ENCODE peak calls at places on chromosomes 7 and 10, in eight cellular contexts. One of them, this sample, is unnamed. For H3K4me1, the result is how much of the 10 kb centered on the place peaks cover.

GRCh38 chr10:126321455-126321854 is 66.8 kb downstream of the ADAM12 start:
- DNase-seq in A549: no peak
- DNase-seq in transverse colon: no peak
- DNase-seq in sigmoid colon: no peak
- DNase-seq in K562: no peak
- DNase-seq in H1: no peak
- DNase-seq in tibial nerve: no peak
- DNase-seq in upper lobe of left lung: no peak
- DNase-seq in this sample: peak

GRCh38 chr10:21207852-21208646 is 310.9 kb upstream of the NEBL start:
- DNase-seq in A549: no peak
- DNase-seq in transverse colon: no peak
- DNase-seq in sigmoid colon: no peak
- DNase-seq in K562: no peak
- DNase-seq in H1: no peak
- DNase-seq in tibial nerve: no peak
- DNase-seq in upper lobe of left lung: no peak
- DNase-seq in this sample: no peak

GRCh38 chr7:101155303-101155702 is 1.0 kb downstream of the AP1S1 start:
- DNase-seq in A549: no peak
- DNase-seq in transverse colon: no peak
- DNase-seq in sigmoid colon: no peak
- DNase-seq in K562: no peak
- DNase-seq in H1: no peak
- DNase-seq in tibial nerve: no peak
- DNase-seq in upper lobe of left lung: no peak
- DNase-seq in this sample: no peak

GRCh38 chr10:32348297-32349198 is 1.6 kb upstream of the EPC1 start:
- DNase-seq in A549: no peak
- DNase-seq in transverse colon: no peak
- DNase-seq in sigmoid colon: no peak
- DNase-seq in K562: peak
- DNase-seq in H1: no peak
- DNase-seq in tibial nerve: no peak
- DNase-seq in upper lobe of left lung: no peak
- DNase-seq in this sample: no peak

GRCh38 chr10:7084255-7085005 is 326.4 kb downstream of the SFMBT2 start:
- DNase-seq in A549: no peak
- DNase-seq in transverse colon: no peak
- DNase-seq in sigmoid colon: no peak
- DNase-seq in K562: no peak
- DNase-seq in H1: no peak
- DNase-seq in tibial nerve: no peak
- DNase-seq in upper lobe of left lung: no peak
- DNase-seq in this sample: no peak

GRCh38 chr7:13312327-13312726 is 624.9 kb downstream of the ARL4A start:
- DNase-seq in A549: peak
- DNase-seq in transverse colon: no peak
- DNase-seq in sigmoid colon: no peak
- DNase-seq in K562: no peak
- DNase-seq in H1: peak
- DNase-seq in tibial nerve: no peak
- DNase-seq in upper lobe of left lung: no peak
- DNase-seq in this sample: no peak

GRCh38 chr10:33719005-33719703 is 384.7 kb upstream of the NRP1 start:
- DNase-seq in A549: no peak
- DNase-seq in transverse colon: no peak
- DNase-seq in sigmoid colon: no peak
- DNase-seq in K562: no peak
- DNase-seq in H1: no peak
- DNase-seq in tibial nerve: no peak
- DNase-seq in upper lobe of left lung: no peak
- DNase-seq in this sample: peak

GRCh38 chr7:72337822-72338167 is 74.3 kb downstream of the CALN1 start:
- DNase-seq in A549: no peak
- DNase-seq in transverse colon: no peak
- DNase-seq in sigmoid colon: no peak
- DNase-seq in K562: no peak
- DNase-seq in H1: no peak
- DNase-seq in tibial nerve: no peak
- DNase-seq in upper lobe of left lung: no peak
- DNase-seq in this sample: peak

GRCh38 chr10:18157909-18158308 is 17.7 kb downstream of the CACNB2 start:
- DNase-seq in A549: no peak
- DNase-seq in transverse colon: no peak
- DNase-seq in sigmoid colon: no peak
- DNase-seq in K562: no peak
- DNase-seq in H1: no peak
- DNase-seq in tibial nerve: no peak
- DNase-seq in upper lobe of left lung: no peak
- DNase-seq in this sample: no peak

GRCh38 chr10:104452977-104453376 is 99.3 kb downstream of the CFAP58 start:
- DNase-seq in A549: no peak
- DNase-seq in transverse colon: no peak
- DNase-seq in sigmoid colon: no peak
- DNase-seq in K562: no peak
- DNase-seq in H1: no peak
- DNase-seq in tibial nerve: no peak
- DNase-seq in upper lobe of left lung: no peak
- DNase-seq in this sample: no peak

GRCh38 chr10:24115403-24115802 is 93.5 kb upstream of the KIAA1217 start:
- DNase-seq in A549: no peak
- DNase-seq in transverse colon: no peak
- DNase-seq in sigmoid colon: no peak
- DNase-seq in K562: no peak
- DNase-seq in H1: no peak
- DNase-seq in tibial nerve: no peak
- DNase-seq in upper lobe of left lung: no peak
- DNase-seq in this sample: peak
- TF ChIP-seq EP300 in A549: no peak
- TF ChIP-seq EP300 in transverse colon: no peak
- TF ChIP-seq EP300 in sigmoid colon: no peak
- TF ChIP-seq EP300 in K562: no peak
- TF ChIP-seq EP300 in H1: no peak
- TF ChIP-seq EP300 in tibial nerve: no peak
- TF ChIP-seq EP300 in upper lobe of left lung: no peak
- TF ChIP-seq EP300 in this sample: no peak

GRCh38 chr10:26840938-26841732 is 19.6 kb downstream of the ABI1 start:
- DNase-seq in A549: no peak
- DNase-seq in transverse colon: no peak
- DNase-seq in sigmoid colon: no peak
- DNase-seq in K562: no peak
- DNase-seq in H1: no peak
- DNase-seq in tibial nerve: no peak
- DNase-seq in upper lobe of left lung: no peak
- DNase-seq in this sample: no peak

GRCh38 chr10:26839966-26840627 is 20.7 kb downstream of the ABI1 start:
- DNase-seq in A549: no peak
- DNase-seq in transverse colon: no peak
- DNase-seq in sigmoid colon: no peak
- DNase-seq in K562: no peak
- DNase-seq in H1: no peak
- DNase-seq in tibial nerve: no peak
- DNase-seq in upper lobe of left lung: no peak
- DNase-seq in this sample: no peak

GRCh38 chr10:26843736-26844135 is 17.0 kb downstream of the ABI1 start:
- DNase-seq in A549: no peak
- DNase-seq in transverse colon: no peak
- DNase-seq in sigmoid colon: no peak
- DNase-seq in K562: no peak
- DNase-seq in H1: no peak
- DNase-seq in tibial nerve: no peak
- DNase-seq in upper lobe of left lung: no peak
- DNase-seq in this sample: no peak

GRCh38 chr10:26841733-26842317 is 18.9 kb downstream of the ABI1 start:
- DNase-seq in A549: no peak
- DNase-seq in transverse colon: no peak
- DNase-seq in sigmoid colon: no peak
- DNase-seq in K562: no peak
- DNase-seq in H1: no peak
- DNase-seq in tibial nerve: no peak
- DNase-seq in upper lobe of left lung: no peak
- DNase-seq in this sample: no peak

DNA sequence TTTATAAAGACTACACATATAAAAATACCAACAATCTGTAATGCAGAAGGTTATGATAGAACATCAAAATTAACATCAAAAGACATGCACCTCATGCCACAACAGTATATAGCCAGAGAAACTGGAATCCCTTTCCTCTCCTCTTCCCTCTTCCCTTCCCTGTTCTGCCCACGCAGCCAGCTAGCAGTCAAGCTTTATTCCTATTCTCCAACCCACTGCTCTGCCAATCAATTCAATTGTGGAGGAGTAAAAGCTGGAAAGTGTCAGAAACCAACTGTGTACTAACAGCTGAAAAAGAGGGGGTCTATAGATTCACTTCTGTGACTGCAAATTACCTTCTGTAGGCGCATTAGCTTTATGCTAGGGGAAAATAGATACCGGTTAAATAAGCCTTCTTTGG is 16.4 kb downstream of the ABI1 start:
- DNase-seq in A549: no peak
- DNase-seq in transverse colon: no peak
- DNase-seq in sigmoid colon: no peak
- DNase-seq in K562: no peak
- DNase-seq in H1: no peak
- DNase-seq in tibial nerve: no peak
- DNase-seq in upper lobe of left lung: no peak
- DNase-seq in this sample: no peak
- H3K4me3 ChIP-seq in A549: no peak
- H3K4me3 ChIP-seq in transverse colon: no peak
- H3K4me3 ChIP-seq in sigmoid colon: no peak
- H3K4me3 ChIP-seq in K562: no peak
- H3K4me3 ChIP-seq in H1: no peak
- H3K4me3 ChIP-seq in tibial nerve: no peak
- H3K4me3 ChIP-seq in upper lobe of left lung: no peak
- H3K4me3 ChIP-seq in this sample: no peak

GRCh38 chr10:17119845-17120244 is 9.8 kb downstream of the CUBN start:
- DNase-seq in A549: no peak
- DNase-seq in transverse colon: no peak
- DNase-seq in sigmoid colon: no peak
- DNase-seq in K562: no peak
- DNase-seq in H1: no peak
- DNase-seq in tibial nerve: no peak
- DNase-seq in upper lobe of left lung: no peak
- DNase-seq in this sample: no peak

GRCh38 chr10:17123062-17123661 is 6.4 kb downstream of the CUBN start:
- DNase-seq in A549: no peak
- DNase-seq in transverse colon: no peak
- DNase-seq in sigmoid colon: no peak
- DNase-seq in K562: no peak
- DNase-seq in H1: no peak
- DNase-seq in tibial nerve: no peak
- DNase-seq in upper lobe of left lung: no peak
- DNase-seq in this sample: no peak

GRCh38 chr10:17123961-17124360 is 5.7 kb downstream of the CUBN start:
- DNase-seq in A549: no peak
- DNase-seq in transverse colon: no peak
- DNase-seq in sigmoid colon: no peak
- DNase-seq in K562: no peak
- DNase-seq in H1: no peak
- DNase-seq in tibial nerve: no peak
- DNase-seq in upper lobe of left lung: no peak
- DNase-seq in this sample: no peak

GRCh38 chr10:17120711-17121110 is 8.9 kb downstream of the CUBN start:
- DNase-seq in A549: no peak
- DNase-seq in transverse colon: no peak
- DNase-seq in sigmoid colon: no peak
- DNase-seq in K562: no peak
- DNase-seq in H1: no peak
- DNase-seq in tibial nerve: no peak
- DNase-seq in upper lobe of left lung: no peak
- DNase-seq in this sample: no peak

GRCh38 chr10:17122052-17122451 is 7.6 kb downstream of the CUBN start:
- DNase-seq in A549: no peak
- DNase-seq in transverse colon: no peak
- DNase-seq in sigmoid colon: no peak
- DNase-seq in K562: no peak
- DNase-seq in H1: no peak
- DNase-seq in tibial nerve: no peak
- DNase-seq in upper lobe of left lung: no peak
- DNase-seq in this sample: no peak
- H3K4me1 ChIP-seq in A549: under half
- H3K4me1 ChIP-seq in transverse colon: under half
- H3K4me1 ChIP-seq in sigmoid colon: under half
- H3K4me1 ChIP-seq in K562: under half
- H3K4me1 ChIP-seq in H1: under half
- H3K4me1 ChIP-seq in tibial nerve: under half
- H3K4me1 ChIP-seq in upper lobe of left lung: under half
- H3K4me1 ChIP-seq in this sample: under half

GRCh38 chr7:113891828-113892227 is 27.0 kb downstream of the PPP1R3A start:
- DNase-seq in A549: no peak
- DNase-seq in transverse colon: no peak
- DNase-seq in sigmoid colon: no peak
- DNase-seq in K562: no peak
- DNase-seq in H1: no peak
- DNase-seq in tibial nerve: no peak
- DNase-seq in upper lobe of left lung: no peak
- DNase-seq in this sample: no peak
- TF ChIP-seq EP300 in A549: no peak
- TF ChIP-seq EP300 in transverse colon: no peak
- TF ChIP-seq EP300 in sigmoid colon: no peak
- TF ChIP-seq EP300 in K562: no peak
- TF ChIP-seq EP300 in H1: no peak
- TF ChIP-seq EP300 in tibial nerve: no peak
- TF ChIP-seq EP300 in upper lobe of left lung: no peak
- TF ChIP-seq EP300 in this sample: no peak

This sample was measured in esophagus muscularis mucosa.